ENCODE peak calls at places on chromosome 1, in seven cellular contexts. Q, H, F, Z, Y, I and V are unnamed samples.
A peak's percentile ranks its signal among the peaks of the same experiment; 100 is the strongest.

GRCh38 chr1:204259196-204259595 is 45.4 kb upstream of the GOLT1A start:
- DNase-seq in I (no peak), Z (no peak), Y (no peak), H (no peak), F (no peak), Q (no peak), V (no peak)

GRCh38 chr1:156945881-156946661 is 25.6 kb downstream of the LRRC71 start:
- DNase-seq in Y (no peak), F (no peak), I (no peak), Z (no peak), H (no peak), Q (peak; percentile 60), V (no peak)

GRCh38 chr1:235995511-235995910 is 69.4 kb downstream of the NID1 start:
- DNase-seq in F (no peak), Z (no peak), Y (no peak), Q (no peak), I (no peak), H (no peak), V (no peak)

GRCh38 chr1:168552961-168553360 is 9.2 kb upstream of the XCL2 start:
- DNase-seq in I (no peak), H (peak; percentile 26), Y (no peak), F (no peak), Z (no peak), Q (no peak), V (no peak)

GRCh38 chr1:28028873-28029654 is 59.3 kb downstream of the EYA3 start:
- DNase-seq in Q (peak; percentile 43), I (no peak), F (no peak), Z (no peak), Y (no peak), H (no peak), V (peak; percentile 26)

GRCh38 chr1:161128591-161129420 is 3.7 kb downstream of the DEDD start:
- DNase-seq in Z (no peak), Q (no peak), I (no peak), F (no peak), H (peak; percentile 91), Y (no peak), V (no peak)

GRCh38 chr1:215119719-215120118 is 37.2 kb downstream of the KCNK2 start:
- DNase-seq in Z (no peak), I (no peak), F (no peak), Y (no peak), H (no peak), Q (peak; percentile 29), V (no peak)

GRCh38 chr1:188937965-188938551 is 1539.6 kb downstream of the BRINP3 start:
- DNase-seq in Q (peak; percentile 38), I (peak; percentile 13), Z (no peak), Y (no peak), H (no peak), F (no peak), V (peak; percentile 18)

GRCh38 chr1:63322248-63322943 is at the start of gene FOXD3:
- DNase-seq in I (peak; percentile 87), Q (peak; percentile 37), Y (peak; percentile 72), H (no peak), F (peak; percentile 92), Z (no peak), V (peak; percentile 56)

GRCh38 chr1:39178541-39179431 is 25.7 kb upstream of the MACF1 start:
- DNase-seq in F (no peak), I (peak; percentile 78), Y (no peak), Z (no peak), H (peak; percentile 90), Q (peak; percentile 77), V (peak; percentile 84)

GRCh38 chr1:171794085-171794484 is 12.6 kb downstream of the METTL13 start:
- DNase-seq in Y (no peak), F (no peak), Q (peak; percentile 85), Z (no peak), I (no peak), H (no peak), V (peak; percentile 72)

GRCh38 chr1:27656157-27656893 is 15.7 kb downstream of the IFI6 start:
- DNase-seq in I (peak; percentile 94), H (no peak), Q (peak; percentile 77), Y (no peak), Z (peak; percentile 74), F (peak; percentile 89), V (peak; percentile 67)

GRCh38 chr1:154971341-154971998 is 923 bp upstream of the SHC1 start:
- DNase-seq in Z (no peak), Q (no peak), F (no peak), I (peak; percentile 48), H (peak; percentile 66), Y (no peak), V (no peak)

GRCh38 chr1:67647036-67647798 is 37.8 kb upstream of the GADD45A start:
- DNase-seq in I (peak; percentile 26), Q (no peak), Z (no peak), H (no peak), Y (no peak), F (no peak), V (peak; percentile 17)

GRCh38 chr1:7549693-7550161 is 221.4 kb upstream of the VAMP3 start:
- DNase-seq in F (no peak), Y (no peak), I (peak; percentile 35), H (no peak), Z (no peak), Q (peak; percentile 35), V (no peak)

GRCh38 chr1:115840615-115841460 is at the start of gene NHLH2:
- DNase-seq in Y (no peak), H (no peak), I (peak; percentile 35), Z (no peak), Q (no peak), F (no peak), V (no peak)

GRCh38 chr1:100835866-100836842 is 58.5 kb downstream of the EXTL2 start:
- DNase-seq in Y (no peak), I (peak; percentile 1), H (no peak), Q (peak; percentile 18), F (no peak), Z (no peak), V (no peak)

GRCh38 chr1:242129103-242129502 is 130.2 kb upstream of the MAP1LC3C start:
- DNase-seq in Q (no peak), Z (no peak), Y (no peak), F (no peak), H (peak; percentile 33), I (peak; percentile 73), V (no peak)

GRCh38 chr1:183284086-183284485 is 98.0 kb downstream of the LAMC2 start:
- DNase-seq in Y (no peak), Q (no peak), H (no peak), I (no peak), Z (no peak), F (no peak), V (no peak)

GRCh38 chr1:21139601-21140000 is 37.1 kb downstream of the EIF4G3 start:
- DNase-seq in I (no peak), H (no peak), F (no peak), Y (no peak), Z (no peak), Q (no peak), V (peak; percentile 38)

GRCh38 chr1:92482665-92483441 is 3.9 kb downstream of the GFI1 start:
- DNase-seq in Q (no peak), Y (peak; percentile 37), Z (no peak), H (no peak), I (peak; percentile 59), F (peak; percentile 56), V (no peak)

GRCh38 chr1:64823691-64824476 is 79.0 kb downstream of the RAVER2 start:
- DNase-seq in Q (peak; percentile 81), H (peak; percentile 89), Z (no peak), F (peak; percentile 56), Y (peak; percentile 67), I (peak; percentile 84), V (peak; percentile 75)

GRCh38 chr1:156726549-156727226 is 1.6 kb upstream of the METTL25B start:
- DNase-seq in I (peak; percentile 85), Y (no peak), Q (peak; percentile 66), Z (no peak), F (peak; percentile 71), H (peak; percentile 75), V (peak; percentile 79)

DNA sequence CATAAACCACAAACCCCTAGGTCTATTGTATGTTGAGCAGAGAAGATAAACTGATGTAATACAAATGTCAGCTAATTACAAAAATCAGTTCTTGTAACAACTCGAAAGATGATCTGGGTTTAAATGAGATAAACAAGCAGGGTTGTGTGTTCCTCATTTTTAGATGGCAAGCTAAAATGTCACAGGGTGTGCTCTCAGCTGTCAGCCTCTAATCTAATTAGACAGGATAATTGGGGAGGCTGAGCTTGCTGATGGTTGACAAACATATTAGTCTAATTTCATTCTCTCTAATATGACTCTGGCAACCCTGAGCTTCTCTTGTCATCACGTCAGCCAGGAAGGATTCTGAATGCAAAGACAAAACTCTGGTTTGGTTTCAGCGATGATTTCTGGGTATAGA is 335.3 kb upstream of the KAZN start:
- DNase-seq in Y (no peak), Z (no peak), Q (no peak), I (no peak), F (no peak), H (no peak), V (no peak)
- H2AK5ac ChIP-seq in Y (no peak overlapping the region), Z (no peak overlapping the region), Q (no peak overlapping the region), I (no peak overlapping the region), F (no peak overlapping the region), H (no peak overlapping the region), V (no peak overlapping the region)

DNA sequence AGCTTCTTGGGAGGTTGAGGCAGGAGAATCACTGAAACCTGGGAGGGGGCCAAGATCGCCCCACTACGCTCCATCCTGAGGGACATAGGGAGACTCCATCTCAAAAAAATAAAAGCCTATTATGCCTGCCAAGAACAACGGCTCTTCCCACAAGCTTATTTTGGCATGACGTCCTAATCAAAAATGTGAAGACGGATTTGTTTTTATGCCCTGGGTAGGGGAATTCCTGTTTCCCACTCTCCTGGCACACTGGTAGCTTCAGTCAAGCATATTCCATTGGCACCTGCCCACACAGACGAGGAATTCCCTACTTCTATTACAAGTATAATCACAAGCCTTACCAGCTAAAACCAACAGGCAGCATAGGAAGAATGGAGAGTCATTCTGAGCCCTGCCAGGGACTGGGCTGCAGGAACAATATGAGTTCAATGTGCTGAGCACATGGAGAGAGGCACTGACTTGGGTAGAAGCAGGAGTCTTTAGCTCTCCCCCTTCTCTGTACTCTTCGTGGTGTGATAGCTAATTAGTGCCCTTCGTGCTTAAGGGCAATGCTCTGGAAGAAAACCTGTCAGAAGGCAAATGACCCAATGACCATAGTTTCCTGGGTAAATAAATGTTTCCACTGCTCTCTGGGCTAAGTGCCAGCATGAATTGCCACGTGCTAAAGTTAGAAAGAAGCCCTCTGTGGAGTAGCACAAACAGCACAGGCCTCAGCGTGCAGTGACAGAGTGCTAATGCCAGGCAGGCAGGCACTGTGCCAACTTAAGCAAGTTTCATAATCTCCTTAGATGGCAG is 16.8 kb downstream of the TNFSF4 start:
- DNase-seq in H (peak; percentile 22), F (no peak), Q (peak; percentile 62), I (no peak), Y (no peak), Z (no peak), V (peak; percentile 88)
- H2AK5ac ChIP-seq in H (no peak overlapping the region), F (no peak overlapping the region), Q (peak overlapping the region; percentile 16), I (no peak overlapping the region), Y (no peak overlapping the region), Z (no peak overlapping the region), V (no peak overlapping the region)

GRCh38 chr1:228865613-228866320 is 130.5 kb downstream of the RHOU start:
- DNase-seq in F (peak; percentile 10), H (no peak), I (no peak), Z (no peak), Y (no peak), Q (no peak), V (no peak)
- H2AK5ac ChIP-seq in F (no peak overlapping the region), H (no peak overlapping the region), I (no peak overlapping the region), Z (no peak overlapping the region), Y (no peak overlapping the region), Q (no peak overlapping the region), V (no peak overlapping the region)

DNA sequence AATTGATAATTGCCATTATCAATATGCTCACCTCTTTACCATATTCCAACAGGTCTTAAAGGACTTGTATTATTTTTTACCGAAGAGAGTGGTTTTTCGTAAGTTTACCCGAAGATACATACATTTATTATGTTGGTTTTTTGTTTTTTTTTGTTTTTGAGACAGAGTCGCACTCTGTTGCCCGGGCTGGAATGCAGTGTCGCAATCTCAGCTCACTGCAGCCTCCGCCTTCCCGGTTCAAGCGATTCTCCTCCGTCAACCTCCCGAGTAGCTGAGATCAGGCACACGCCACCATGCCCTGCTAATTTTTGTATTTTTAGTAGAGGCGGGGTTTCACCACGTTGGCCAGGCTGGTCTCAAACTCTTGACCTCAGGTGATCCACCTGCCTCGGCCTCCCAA is 30.8 kb downstream of the NR5A2 start:
- DNase-seq in I (no peak), Y (no peak), F (no peak), Z (no peak), Q (no peak), H (peak; percentile 46), V (no peak)
- H2AK5ac ChIP-seq in I (no peak overlapping the region), Y (no peak overlapping the region), F (no peak overlapping the region), Z (no peak overlapping the region), Q (no peak overlapping the region), H (no peak overlapping the region), V (no peak overlapping the region)